ENCODE peak calls at places on chromosomes 4 and X, in seven cellular contexts. N, G, Z, Y, W, E and R are unnamed samples.
A peak's percentile ranks its signal among the peaks of the same experiment; 100 is the strongest.

GRCh38 chr4:24244663-24245519 is 339.5 kb downstream of the DHX15 start:
- DNase-seq in Y (no peak), E (no peak), G (no peak), Z (peak; percentile 32), N (peak; percentile 89), W (no peak), R (no peak)

GRCh38 chr4:107825072-107825789 is 499 bp downstream of the SGMS2 start:
- DNase-seq in N (peak; percentile 50), W (peak; percentile 83), G (peak; percentile 13), Y (no peak), Z (peak; percentile 39), E (peak; percentile 38), R (no peak)

GRCh38 chrX:9555354-9555753 is 90.5 kb downstream of the TBL1X start:
- DNase-seq in E (no peak), Z (peak; percentile 36), G (no peak), N (no peak), Y (peak; percentile 57), W (no peak), R (peak; percentile 2)

GRCh38 chrX:71911023-71911730 is 532 bp downstream of the NHSL2 start:
- DNase-seq in Y (peak; percentile 6), N (no peak), W (peak; percentile 67), E (peak; percentile 25), Z (no peak), G (no peak), R (peak; percentile 3)

GRCh38 chr4:137417676-137418075 is 114.6 kb downstream of the PCDH18 start:
- DNase-seq in G (no peak), W (no peak), N (no peak), E (no peak), Z (peak; percentile 69), Y (no peak), R (no peak)

GRCh38 chr4:73726000-73726399 is 14.4 kb upstream of the CXCL8 start:
- DNase-seq in Z (peak; percentile 93), W (no peak), E (no peak), G (no peak), Y (no peak), N (no peak), R (no peak)

GRCh38 chr4:41142356-41142755 is 72.0 kb downstream of the APBB2 start:
- DNase-seq in Z (no peak), N (no peak), Y (no peak), E (peak; percentile 58), G (no peak), W (no peak), R (no peak)

GRCh38 chr4:24394041-24394440 is 190.3 kb downstream of the DHX15 start:
- DNase-seq in W (no peak), Z (peak; percentile 86), G (no peak), N (no peak), Y (no peak), E (no peak), R (no peak)

GRCh38 chr4:121370729-121371325 is 10.0 kb downstream of the QRFPR start:
- DNase-seq in E (peak; percentile 72), N (peak; percentile 30), G (no peak), W (no peak), Z (peak; percentile 33), Y (peak; percentile 43), R (peak; percentile 54)

GRCh38 chr4:105707783-105708182 is 706 bp downstream of the INTS12 start:
- DNase-seq in Y (no peak), W (no peak), Z (no peak), G (no peak), E (no peak), N (no peak), R (peak; percentile 70)

GRCh38 chr4:171857302-171858005 is 44.2 kb downstream of the GALNTL6 start:
- DNase-seq in G (no peak), W (no peak), N (no peak), Z (no peak), E (no peak), Y (no peak), R (peak; percentile 32)

GRCh38 chr4:113645771-113646455 is 115.6 kb downstream of the CAMK2D start:
- DNase-seq in Z (peak; percentile 82), W (no peak), Y (no peak), N (no peak), E (no peak), G (no peak), R (no peak)

GRCh38 chrX:65697173-65697572 is 29.7 kb downstream of the MSN start:
- DNase-seq in Y (peak; percentile 68), Z (peak; percentile 79), E (no peak), N (no peak), W (no peak), G (no peak), R (no peak)

DNA sequence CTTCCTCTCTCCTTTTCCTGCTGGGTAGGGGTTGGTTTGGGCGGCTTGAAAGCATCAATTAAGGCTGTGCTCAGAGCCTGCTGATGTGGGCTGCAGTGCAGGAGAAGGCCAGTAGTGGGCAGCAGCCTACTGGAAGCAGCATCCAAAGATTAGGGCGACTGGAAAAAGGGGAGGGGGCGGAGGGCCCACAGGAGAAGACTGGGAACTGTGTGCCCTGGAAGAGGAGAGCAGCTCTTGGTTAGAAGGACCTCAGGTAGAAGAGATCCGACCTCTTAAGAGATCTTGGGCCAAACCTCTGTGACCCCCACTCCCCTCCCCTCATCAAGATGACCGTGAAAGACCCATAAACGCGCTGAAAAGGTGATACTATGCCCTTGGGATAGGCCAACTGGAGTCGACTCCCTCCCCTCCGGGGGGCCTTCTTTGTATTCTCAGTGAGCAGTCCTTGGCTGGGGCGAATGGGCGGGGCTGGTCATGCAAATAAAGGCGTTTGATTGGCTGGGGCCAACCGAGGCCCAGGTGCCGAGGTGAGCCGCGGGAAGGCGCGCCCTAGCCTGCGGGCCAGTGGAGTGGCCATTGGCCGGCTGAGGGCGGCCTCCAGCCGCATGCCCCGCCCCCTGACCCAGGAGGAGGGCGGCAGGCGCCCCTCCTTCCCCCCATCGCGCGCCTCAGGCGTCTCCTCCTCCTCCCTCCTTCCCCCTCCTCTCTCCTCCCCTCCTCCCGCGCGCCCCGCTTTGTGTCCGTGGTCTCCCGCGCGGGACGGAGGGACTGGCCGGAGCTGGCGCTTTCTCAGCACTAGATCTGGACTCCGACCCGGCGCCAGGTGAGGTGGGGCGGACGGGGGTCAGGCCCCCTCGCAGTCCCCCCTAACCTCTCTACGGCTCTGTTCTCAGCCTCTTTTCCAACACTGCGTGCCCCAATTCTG is 10.1 kb downstream of the DLG3 start:
- DNase-seq in W (peak; percentile 81), N (peak; percentile 78), G (peak; percentile 52), E (peak; percentile 66), Y (peak; percentile 56), Z (peak; percentile 53), R (peak; percentile 16)
- TF ChIP-seq POLR2A in W (no peak), N (no peak), G (no peak), E (no peak), Y (no peak), Z (no peak), R (no peak)

DNA sequence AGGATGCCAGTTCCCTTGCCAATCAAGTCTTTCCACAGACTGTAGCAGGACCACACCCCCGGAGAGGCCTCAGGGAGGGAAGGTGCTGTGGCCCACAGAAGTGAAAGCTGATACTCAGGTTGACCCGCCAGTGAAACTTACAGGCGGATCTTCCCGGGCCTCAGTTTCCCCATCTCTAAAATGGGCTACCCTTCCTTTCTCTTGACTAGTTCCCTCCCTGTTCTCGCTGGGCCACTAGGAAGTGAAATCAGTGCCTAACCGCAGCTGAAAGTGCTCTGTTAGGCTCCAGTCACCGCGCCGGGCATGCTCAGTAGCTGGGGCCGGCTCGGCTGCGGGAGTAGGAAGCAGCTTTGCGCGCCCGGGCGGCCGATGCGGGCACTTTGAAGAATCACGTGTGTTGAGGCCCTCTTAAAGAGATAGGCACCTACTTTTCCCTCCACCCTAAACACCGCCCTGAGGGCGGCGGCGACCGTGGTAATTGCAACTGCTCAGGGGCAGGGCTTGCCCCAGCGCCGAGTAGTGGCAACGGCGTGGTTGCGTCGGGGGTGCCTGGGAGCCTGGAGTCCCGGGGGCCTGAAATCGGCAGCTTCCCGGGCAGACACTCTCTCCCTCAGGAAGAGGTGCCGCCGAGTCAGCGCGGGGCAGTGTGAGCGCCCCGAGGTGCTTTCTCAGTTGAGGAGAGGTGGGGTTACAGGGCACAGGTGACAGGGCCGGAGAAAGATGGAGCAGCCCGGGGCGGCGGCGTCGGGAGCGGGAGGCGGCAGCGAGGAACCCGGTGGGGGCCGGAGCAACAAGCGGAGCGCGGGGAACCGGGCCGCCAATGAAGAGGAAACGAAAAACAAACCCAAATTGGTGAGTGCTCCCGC is at the start of gene DIAPH2:
- DNase-seq in Z (peak; percentile 75), G (peak; percentile 18), Y (peak; percentile 89), E (peak; percentile 81), W (peak; percentile 85), N (peak; percentile 80), R (peak; percentile 71)
- TF ChIP-seq POLR2A in Z (peak; percentile 38), G (no peak), Y (peak; percentile 44), E (no peak), W (no peak), N (peak; percentile 24), R (no peak)

DNA sequence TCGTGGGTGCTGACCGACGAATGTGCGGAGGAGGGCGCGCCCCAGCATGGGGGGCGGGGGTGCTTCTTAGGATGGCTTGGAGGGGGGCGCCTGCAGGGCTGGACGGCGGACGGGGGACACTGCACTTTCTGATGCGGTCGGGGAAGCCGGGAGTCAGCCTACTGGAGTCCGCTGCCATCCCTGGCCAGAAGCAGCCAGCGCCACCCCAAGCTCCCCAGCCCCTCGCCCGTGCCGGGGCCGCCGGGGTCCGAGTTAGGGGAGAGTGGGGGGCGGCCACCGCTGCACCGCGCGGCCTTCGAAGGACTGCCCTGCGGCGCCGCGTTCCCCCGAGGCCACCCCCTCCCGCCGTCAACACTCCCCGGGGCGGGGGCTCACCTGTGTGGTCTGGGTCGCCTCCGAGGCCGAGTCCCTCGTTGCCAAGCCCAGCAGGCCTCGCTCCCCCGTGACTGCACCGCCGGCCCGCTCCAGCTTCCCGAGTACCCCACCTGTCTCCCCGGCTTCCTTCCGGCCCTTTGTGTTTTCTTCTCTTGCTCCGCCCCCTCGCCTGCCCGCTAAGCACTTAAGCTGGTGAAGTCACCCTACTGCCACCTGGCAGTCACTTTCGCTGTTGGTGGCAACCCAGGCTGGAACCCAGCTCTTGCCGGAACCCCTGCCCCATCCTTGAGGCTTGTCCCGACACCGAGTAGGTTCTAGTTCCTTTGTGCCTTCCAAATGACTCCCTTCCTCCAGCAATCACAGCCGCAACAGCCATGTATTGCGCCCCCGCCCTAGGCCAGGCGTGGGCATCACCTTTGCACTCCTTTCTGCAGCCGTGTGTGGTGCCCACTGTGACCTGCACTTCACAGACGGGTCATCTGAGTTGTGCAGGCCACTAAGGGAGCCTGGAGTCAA is at the start of gene OCIAD2:
- DNase-seq in Z (no peak), E (peak; percentile 86), G (peak; percentile 81), W (peak; percentile 69), Y (peak; percentile 73), N (peak; percentile 71), R (peak; percentile 45)
- TF ChIP-seq POLR2A in Z (no peak), E (no peak), G (peak; percentile 65), W (no peak), Y (no peak), N (no peak), R (peak; percentile 49)

DNA sequence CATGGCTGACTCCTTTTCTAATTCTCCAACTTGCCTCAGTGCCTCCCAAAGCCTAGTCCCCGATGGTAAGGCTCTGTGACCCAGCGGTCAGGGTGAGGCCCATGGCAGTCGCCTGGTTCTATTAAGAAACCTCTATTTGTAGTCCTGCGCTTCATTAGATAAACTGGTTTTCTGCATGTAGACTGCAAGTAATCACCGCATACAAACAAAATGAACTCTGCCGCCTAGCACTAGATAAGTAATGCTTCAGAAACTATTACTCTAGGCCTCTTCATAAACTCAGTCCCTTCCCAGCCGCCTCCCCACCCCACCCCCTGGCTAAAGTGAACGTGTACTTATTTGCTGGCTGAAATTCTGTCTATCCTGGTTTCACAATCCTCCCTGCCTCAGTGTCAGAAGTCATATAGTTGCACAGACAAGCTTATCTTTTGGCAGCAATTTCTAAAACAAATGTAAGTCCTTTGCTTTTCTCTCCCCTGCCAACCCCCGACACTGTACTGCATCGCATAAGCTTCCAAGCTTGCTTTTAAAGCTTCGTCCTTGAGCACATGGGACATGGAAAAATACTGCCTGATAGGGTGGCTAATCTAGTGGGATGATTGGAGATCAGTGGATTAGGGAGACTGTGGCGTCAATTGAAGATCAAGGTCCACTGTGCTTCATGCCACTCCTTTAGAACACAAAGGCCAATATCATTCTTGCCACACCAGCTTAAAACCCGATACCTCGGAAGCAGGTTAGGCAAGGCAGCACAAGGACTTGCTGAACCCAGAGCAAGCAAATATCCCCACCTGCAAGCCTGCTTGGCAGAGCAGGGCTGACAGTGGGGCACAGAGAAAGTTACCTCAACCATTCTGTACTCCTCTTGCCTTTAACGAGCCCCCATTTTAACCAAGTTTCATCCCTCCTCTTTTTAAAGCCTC is 125.8 kb downstream of the IRF2 start:
- DNase-seq in Z (peak; percentile 90), G (no peak), W (no peak), E (peak; percentile 51), Y (peak; percentile 58), N (peak; percentile 57), R (peak; percentile 11)
- TF ChIP-seq POLR2A in Z (no peak), G (no peak), W (no peak), E (no peak), Y (no peak), N (peak; percentile 20), R (no peak)